ENCODE peak calls at places on chromosomes 13 and 19, in five cellular contexts. One of them, this sample, is unnamed.
A peak's percentile ranks its signal among the peaks of the same experiment; 100 is the strongest.

GRCh38 chr19:20423381-20424207 is 142.0 kb downstream of the ZNF737 start:
- DNase-seq in mucosa of gallbladder: peak; percentile 75
- DNase-seq in GM19239: no peak
- DNase-seq in fibroblast of the aortic adventitia: peak; percentile 45
- DNase-seq in fibroblast of the conjunctiva: peak; percentile 62
- DNase-seq in this sample: peak; percentile 71

GRCh38 chr13:84362777-84363176 is 480.5 kb upstream of the SLITRK1 start:
- DNase-seq in fibroblast of the aortic adventitia: peak; percentile 40
- DNase-seq in GM19239: no peak
- DNase-seq in mucosa of gallbladder: no peak
- DNase-seq in fibroblast of the conjunctiva: no peak
- DNase-seq in this sample: no peak

GRCh38 chr13:34833562-34834182 is 108.4 kb upstream of the NBEA start:
- DNase-seq in fibroblast of the conjunctiva: no peak
- DNase-seq in mucosa of gallbladder: no peak
- DNase-seq in fibroblast of the aortic adventitia: no peak
- DNase-seq in GM19239: no peak
- DNase-seq in this sample: no peak

GRCh38 chr13:91135949-91136348 is 211.5 kb upstream of the MIR17HG start:
- DNase-seq in fibroblast of the aortic adventitia: no peak
- DNase-seq in mucosa of gallbladder: no peak
- DNase-seq in GM19239: no peak
- DNase-seq in fibroblast of the conjunctiva: no peak
- DNase-seq in this sample: no peak

GRCh38 chr13:35961002-35961401 is 170.2 kb downstream of the DCLK1 start:
- DNase-seq in fibroblast of the aortic adventitia: peak; percentile 11
- DNase-seq in mucosa of gallbladder: no peak
- DNase-seq in fibroblast of the conjunctiva: no peak
- DNase-seq in GM19239: no peak
- DNase-seq in this sample: no peak

GRCh38 chr13:77031869-77032268 is 4.9 kb upstream of the FBXL3 start:
- DNase-seq in GM19239: no peak
- DNase-seq in fibroblast of the conjunctiva: no peak
- DNase-seq in mucosa of gallbladder: no peak
- DNase-seq in fibroblast of the aortic adventitia: no peak
- DNase-seq in this sample: no peak

GRCh38 chr13:110726726-110727125 is 13.2 kb downstream of the ING1 start:
- DNase-seq in GM19239: no peak
- DNase-seq in mucosa of gallbladder: no peak
- DNase-seq in fibroblast of the aortic adventitia: no peak
- DNase-seq in fibroblast of the conjunctiva: no peak
- DNase-seq in this sample: no peak

GRCh38 chr19:32638625-32639024 is 36.4 kb downstream of the ANKRD27 start:
- DNase-seq in fibroblast of the conjunctiva: no peak
- DNase-seq in GM19239: no peak
- DNase-seq in fibroblast of the aortic adventitia: no peak
- DNase-seq in mucosa of gallbladder: no peak
- DNase-seq in this sample: no peak

GRCh38 chr13:32746474-32746873 is 160.2 kb downstream of the PDS5B start:
- DNase-seq in mucosa of gallbladder: no peak
- DNase-seq in GM19239: no peak
- DNase-seq in fibroblast of the aortic adventitia: no peak
- DNase-seq in fibroblast of the conjunctiva: peak; percentile 2
- DNase-seq in this sample: no peak

GRCh38 chr13:19634129-19634740 is 776 bp downstream of the MPHOSPH8 start:
- DNase-seq in mucosa of gallbladder: peak; percentile 18
- DNase-seq in GM19239: no peak
- DNase-seq in fibroblast of the aortic adventitia: peak; percentile 59
- DNase-seq in fibroblast of the conjunctiva: no peak
- DNase-seq in this sample: peak; percentile 39

GRCh38 chr19:49977846-49978245 is 16.9 kb upstream of the SIGLEC11 start:
- DNase-seq in GM19239: no peak
- DNase-seq in fibroblast of the conjunctiva: no peak
- DNase-seq in fibroblast of the aortic adventitia: no peak
- DNase-seq in mucosa of gallbladder: no peak
- DNase-seq in this sample: no peak

GRCh38 chr19:17873661-17874422 is 2.1 kb downstream of the SLC5A5 start:
- DNase-seq in fibroblast of the conjunctiva: no peak
- DNase-seq in GM19239: peak; percentile 68
- DNase-seq in mucosa of gallbladder: no peak
- DNase-seq in fibroblast of the aortic adventitia: no peak
- DNase-seq in this sample: no peak

GRCh38 chr13:95233026-95233635 is 68.1 kb downstream of the ABCC4 start:
- DNase-seq in GM19239: no peak
- DNase-seq in fibroblast of the aortic adventitia: no peak
- DNase-seq in fibroblast of the conjunctiva: no peak
- DNase-seq in mucosa of gallbladder: no peak
- DNase-seq in this sample: no peak

GRCh38 chr19:47377208-47377701 is 28.1 kb downstream of the DHX34 start:
- DNase-seq in fibroblast of the conjunctiva: no peak
- DNase-seq in mucosa of gallbladder: no peak
- DNase-seq in GM19239: no peak
- DNase-seq in fibroblast of the aortic adventitia: no peak
- DNase-seq in this sample: peak; percentile 56

GRCh38 chr19:56014765-56015164 is 28.2 kb downstream of the NLRP5 start:
- DNase-seq in fibroblast of the aortic adventitia: no peak
- DNase-seq in GM19239: no peak
- DNase-seq in mucosa of gallbladder: no peak
- DNase-seq in fibroblast of the conjunctiva: no peak
- DNase-seq in this sample: no peak

GRCh38 chr13:23941216-23941615 is 43.9 kb upstream of the C1QTNF9B start:
- DNase-seq in fibroblast of the conjunctiva: no peak
- DNase-seq in mucosa of gallbladder: no peak
- DNase-seq in fibroblast of the aortic adventitia: no peak
- DNase-seq in GM19239: no peak
- DNase-seq in this sample: no peak

GRCh38 chr19:46919324-46919723 is 58.5 kb downstream of the ARHGAP35 start:
- DNase-seq in fibroblast of the conjunctiva: no peak
- DNase-seq in mucosa of gallbladder: no peak
- DNase-seq in GM19239: no peak
- DNase-seq in fibroblast of the aortic adventitia: peak; percentile 52
- DNase-seq in this sample: no peak

GRCh38 chr19:30884146-30884812 is 465.0 kb downstream of the TSHZ3 start:
- DNase-seq in GM19239: no peak
- DNase-seq in mucosa of gallbladder: no peak
- DNase-seq in fibroblast of the conjunctiva: no peak
- DNase-seq in fibroblast of the aortic adventitia: no peak
- DNase-seq in this sample: no peak

GRCh38 chr13:28043224-28043623 is 54.7 kb upstream of the URAD start:
- DNase-seq in mucosa of gallbladder: no peak
- DNase-seq in fibroblast of the aortic adventitia: no peak
- DNase-seq in GM19239: no peak
- DNase-seq in fibroblast of the conjunctiva: no peak
- DNase-seq in this sample: no peak

GRCh38 chr13:20285530-20285929 is 53.4 kb upstream of the GJB6 start:
- DNase-seq in fibroblast of the conjunctiva: no peak
- DNase-seq in GM19239: no peak
- DNase-seq in mucosa of gallbladder: no peak
- DNase-seq in fibroblast of the aortic adventitia: no peak
- DNase-seq in this sample: no peak

GRCh38 chr19:46718157-46718933 is 1.4 kb upstream of the PRKD2 start:
- DNase-seq in fibroblast of the conjunctiva: no peak
- DNase-seq in GM19239: peak; percentile 70
- DNase-seq in fibroblast of the aortic adventitia: no peak
- DNase-seq in mucosa of gallbladder: no peak
- DNase-seq in this sample: no peak

GRCh38 chr19:13986348-13986904 is 19.7 kb downstream of the RFX1 start:
- DNase-seq in fibroblast of the aortic adventitia: peak; percentile 31
- DNase-seq in mucosa of gallbladder: peak; percentile 92
- DNase-seq in fibroblast of the conjunctiva: peak; percentile 28
- DNase-seq in GM19239: peak; percentile 100
- DNase-seq in this sample: peak; percentile 77

GRCh38 chr13:85619321-85619720 is 179.9 kb downstream of the SLITRK6 start:
- DNase-seq in GM19239: no peak
- DNase-seq in fibroblast of the conjunctiva: no peak
- DNase-seq in fibroblast of the aortic adventitia: no peak
- DNase-seq in mucosa of gallbladder: no peak
- DNase-seq in this sample: no peak

GRCh38 chr19:48859711-48860572 is 8.5 kb downstream of the PLEKHA4 start:
- DNase-seq in fibroblast of the aortic adventitia: no peak
- DNase-seq in fibroblast of the conjunctiva: no peak
- DNase-seq in GM19239: no peak
- DNase-seq in mucosa of gallbladder: peak; percentile 92
- DNase-seq in this sample: no peak

GRCh38 chr13:43448605-43449004 is 338.2 kb downstream of the ENOX1 start:
- DNase-seq in fibroblast of the conjunctiva: no peak
- DNase-seq in mucosa of gallbladder: no peak
- DNase-seq in fibroblast of the aortic adventitia: no peak
- DNase-seq in GM19239: no peak
- DNase-seq in this sample: no peak

GRCh38 chr19:3234800-3235199 is 10.3 kb downstream of the CELF5 start:
- DNase-seq in fibroblast of the aortic adventitia: no peak
- DNase-seq in fibroblast of the conjunctiva: no peak
- DNase-seq in GM19239: no peak
- DNase-seq in mucosa of gallbladder: no peak
- DNase-seq in this sample: no peak

GRCh38 chr13:40476175-40476958 is 190.1 kb downstream of the FOXO1 start:
- DNase-seq in fibroblast of the aortic adventitia: peak; percentile 92
- DNase-seq in mucosa of gallbladder: peak; percentile 20
- DNase-seq in GM19239: no peak
- DNase-seq in fibroblast of the conjunctiva: no peak
- DNase-seq in this sample: no peak

GRCh38 chr13:113875829-113876228 is 12.0 kb upstream of the GAS6 start:
- DNase-seq in fibroblast of the aortic adventitia: no peak
- DNase-seq in GM19239: no peak
- DNase-seq in fibroblast of the conjunctiva: no peak
- DNase-seq in mucosa of gallbladder: no peak
- DNase-seq in this sample: no peak

GRCh38 chr19:50556236-50557008 is 11.8 kb downstream of the LRRC4B start:
- DNase-seq in mucosa of gallbladder: peak; percentile 61
- DNase-seq in GM19239: peak; percentile 93
- DNase-seq in fibroblast of the conjunctiva: peak; percentile 27
- DNase-seq in fibroblast of the aortic adventitia: peak; percentile 58
- DNase-seq in this sample: peak; percentile 66

GRCh38 chr13:99834246-99834645 is 137.3 kb downstream of the ZIC5 start:
- DNase-seq in fibroblast of the conjunctiva: no peak
- DNase-seq in fibroblast of the aortic adventitia: no peak
- DNase-seq in mucosa of gallbladder: no peak
- DNase-seq in GM19239: no peak
- DNase-seq in this sample: no peak